ENCODE peak calls at places on chromosomes 4 and X, in seven cellular contexts. Z is GM23338, D is ovary, R is heart right ventricle, Y is fibroblast of the aortic adventitia, O is heart left ventricle, C is choroid plexus epithelial cell. J is an unnamed sample.

GRCh38 chr4:140071806-140072205 is 82.2 kb downstream of the MAML3 start:
- DNase-seq in Z (no peak), D (no peak), R (no peak), Y (peak), O (peak), C (peak), J (peak)

GRCh38 chrX:107673933-107674479 is 45.7 kb downstream of the PRPS1 start:
- DNase-seq in Z (peak), D (peak), R (peak), Y (no peak), O (peak), C (peak), J (peak)

GRCh38 chrX:41909068-41909467 is 14.3 kb downstream of the CASK start:
- DNase-seq in Z (no peak), D (no peak), R (no peak), Y (no peak), O (no peak), C (no peak), J (no peak)

GRCh38 chr4:115687356-115687755 is 573.9 kb upstream of the NDST4 start:
- DNase-seq in Z (no peak), D (no peak), R (no peak), Y (no peak), O (no peak), C (no peak), J (no peak)

GRCh38 chr4:161350946-161351345 is 812.9 kb downstream of the FSTL5 start:
- DNase-seq in Z (no peak), D (no peak), R (no peak), Y (no peak), O (no peak), C (no peak), J (no peak)

GRCh38 chr4:153228512-153229145 is 24.4 kb downstream of the TRIM2 start:
- DNase-seq in Z (no peak), D (no peak), R (no peak), Y (no peak), O (no peak), C (no peak), J (no peak)

GRCh38 chr4:140595065-140595464 is 26.3 kb upstream of the UCP1 start:
- DNase-seq in Z (peak), D (no peak), R (no peak), Y (peak), O (no peak), C (peak), J (peak)

GRCh38 chrX:9374537-9374936 is 90.3 kb upstream of the TBL1X start:
- DNase-seq in Z (no peak), D (no peak), R (no peak), Y (no peak), O (no peak), C (peak), J (no peak)

GRCh38 chrX:37685452-37686347 is at the start of gene XK:
- DNase-seq in Z (peak), D (peak), R (peak), Y (peak), O (peak), C (peak), J (peak)

GRCh38 chrX:19557816-19558215 is 42.5 kb upstream of the MAP3K15 start:
- DNase-seq in Z (no peak), D (no peak), R (no peak), Y (no peak), O (no peak), C (no peak), J (peak)

GRCh38 chrX:102155806-102156179 is at the start of gene BEX5:
- DNase-seq in Z (peak), D (peak), R (peak), Y (no peak), O (peak), C (peak), J (peak)

GRCh38 chr4:26737385-26737784 is 123.3 kb upstream of the STIM2 start:
- DNase-seq in Z (no peak), D (no peak), R (no peak), Y (no peak), O (no peak), C (no peak), J (no peak)

GRCh38 chrX:45479835-45480422 is 279.3 kb upstream of the DIPK2B start:
- DNase-seq in Z (no peak), D (no peak), R (no peak), Y (peak), O (no peak), C (peak), J (peak)

GRCh38 chrX:94743478-94743877 is 1069.5 kb downstream of the FAM133A start:
- DNase-seq in Z (no peak), D (no peak), R (no peak), Y (no peak), O (no peak), C (no peak), J (no peak)

GRCh38 chrX:54891573-54891972 is 29.1 kb upstream of the TRO start:
- DNase-seq in Z (peak), D (no peak), R (no peak), Y (peak), O (no peak), C (peak), J (peak)

GRCh38 chr4:113476800-113477199 is 284.7 kb downstream of the CAMK2D start:
- DNase-seq in Z (no peak), D (no peak), R (no peak), Y (peak), O (no peak), C (no peak), J (peak)

GRCh38 chr4:153072661-153073060 is 131.6 kb upstream of the TRIM2 start:
- DNase-seq in Z (no peak), D (no peak), R (no peak), Y (no peak), O (no peak), C (no peak), J (no peak)

GRCh38 chrX:153649178-153649914 is 2.3 kb downstream of the DUSP9 start:
- DNase-seq in Z (peak), D (peak), R (peak), Y (peak), O (no peak), C (no peak), J (no peak)

GRCh38 chr4:1194028-1194900 is 21.9 kb upstream of the SPON2 start:
- DNase-seq in Z (peak), D (peak), R (peak), Y (peak), O (peak), C (peak), J (peak)

GRCh38 chr4:62709618-62710252 is 1509.6 kb downstream of the ADGRL3 start:
- DNase-seq in Z (peak), D (no peak), R (no peak), Y (peak), O (no peak), C (peak), J (peak)

GRCh38 chr4:128364565-128364964 is 77.0 kb upstream of the PGRMC2 start:
- DNase-seq in Z (no peak), D (no peak), R (no peak), Y (peak), O (no peak), C (no peak), J (peak)

GRCh38 chr4:128371004-128371777 is 83.6 kb upstream of the PGRMC2 start:
- DNase-seq in Z (no peak), D (no peak), R (no peak), Y (peak), O (no peak), C (no peak), J (peak)

GRCh38 chr4:128363966-128364365 is 76.4 kb upstream of the PGRMC2 start:
- DNase-seq in Z (no peak), D (no peak), R (no peak), Y (no peak), O (no peak), C (no peak), J (no peak)

GRCh38 chr4:128362760-128363159 is 75.1 kb upstream of the PGRMC2 start:
- DNase-seq in Z (peak), D (no peak), R (no peak), Y (no peak), O (no peak), C (no peak), J (no peak)

GRCh38 chr4:128366212-128366611 is 78.6 kb upstream of the PGRMC2 start:
- DNase-seq in Z (no peak), D (no peak), R (no peak), Y (no peak), O (no peak), C (no peak), J (no peak)
- H3K4me3 ChIP-seq in Z (no peak), D (no peak), R (no peak), Y (no peak), O (no peak), C (no peak), J (no peak)

DNA sequence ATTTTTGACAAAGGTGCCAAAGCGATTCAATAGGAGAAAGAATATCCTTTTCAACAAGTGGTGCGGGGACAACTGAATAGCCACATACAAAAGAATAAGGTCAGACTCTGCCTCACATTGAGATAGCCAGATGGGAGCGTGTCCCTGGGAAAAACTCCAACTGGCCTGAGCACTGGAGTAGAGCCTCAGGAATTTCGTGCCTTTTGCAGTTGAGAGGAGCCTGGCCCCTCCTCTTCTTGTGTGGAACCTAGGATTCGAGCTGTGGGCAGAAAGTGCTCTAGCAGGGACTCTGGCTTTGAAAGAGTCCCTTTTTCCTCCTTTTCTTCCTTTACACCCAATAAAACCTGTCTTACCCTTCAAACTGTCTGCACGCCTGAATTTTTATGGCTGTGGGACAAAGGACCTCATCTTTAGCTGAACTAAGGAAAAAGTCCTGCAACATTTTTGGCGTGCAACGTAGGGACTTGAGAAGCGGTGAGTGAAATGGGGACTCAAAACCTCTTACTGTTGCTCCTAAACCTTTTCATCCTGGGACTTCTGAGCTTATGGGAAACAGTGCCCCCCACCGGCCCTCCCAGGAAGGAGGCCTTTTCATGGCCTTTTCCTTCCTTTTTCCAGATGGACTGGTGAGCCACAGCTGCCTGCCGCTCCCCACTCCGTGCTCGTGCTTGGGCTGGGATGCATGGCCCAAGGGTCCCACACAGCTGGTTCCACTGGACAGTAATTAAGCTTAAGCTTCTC is 68.6 kb downstream of the BMP15 start:
- DNase-seq in Z (peak), D (no peak), R (no peak), Y (no peak), O (peak), C (no peak), J (no peak)
- TF ChIP-seq CTCF in Z (peak), D (no peak), R (no peak), Y (no peak), O (no peak), C (no peak), J (peak)

DNA sequence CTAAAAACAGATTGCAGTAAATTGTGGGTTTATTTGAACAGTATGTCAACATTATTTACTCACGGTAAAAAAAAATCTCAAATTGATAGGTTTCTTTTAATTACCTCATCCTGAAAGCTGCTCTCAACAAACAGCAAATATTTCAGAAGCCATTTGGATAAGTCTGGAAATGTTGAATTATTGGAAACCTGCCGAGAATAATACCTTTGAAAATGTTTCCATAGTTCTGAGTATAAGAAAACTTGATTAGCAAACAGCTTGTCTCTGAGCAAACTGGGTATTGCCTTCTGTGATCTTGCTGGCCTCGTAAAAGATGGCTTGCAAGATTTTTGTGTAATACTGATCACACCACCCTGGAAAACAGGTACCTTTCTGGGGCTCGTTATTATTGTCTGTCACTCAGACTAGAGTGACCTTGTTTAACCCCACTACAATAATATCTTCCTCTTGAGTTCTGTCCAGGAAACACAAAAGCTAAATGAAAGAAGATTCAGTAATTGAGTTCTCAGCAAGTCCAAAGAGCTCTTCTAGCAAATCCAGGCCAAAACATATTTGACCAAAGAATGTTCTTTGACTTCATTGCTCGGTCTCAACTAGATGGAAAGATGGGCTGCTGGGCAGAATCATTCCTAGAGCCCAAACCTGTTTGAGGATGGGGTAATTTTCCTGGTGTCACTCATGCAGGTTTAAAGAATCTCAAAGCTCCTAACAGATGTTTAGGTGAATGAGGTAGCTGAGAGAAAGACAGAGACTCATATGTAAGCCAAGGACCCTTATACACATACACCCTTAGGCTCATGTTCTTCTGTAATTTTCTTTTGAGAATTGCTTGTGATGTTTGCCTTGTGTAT is 255.6 kb upstream of the JADE1 start:
- DNase-seq in Z (no peak), D (no peak), R (no peak), Y (no peak), O (no peak), C (peak), J (no peak)
- H3K4me3 ChIP-seq in Z (no peak), D (peak), R (peak), Y (peak), O (peak), C (peak), J (no peak)

GRCh38 chrX:121581885-121582284 is 534.5 kb downstream of the GLUD2 start:
- DNase-seq in Z (no peak), D (no peak), R (no peak), Y (no peak), O (no peak), C (peak), J (no peak)

DNA sequence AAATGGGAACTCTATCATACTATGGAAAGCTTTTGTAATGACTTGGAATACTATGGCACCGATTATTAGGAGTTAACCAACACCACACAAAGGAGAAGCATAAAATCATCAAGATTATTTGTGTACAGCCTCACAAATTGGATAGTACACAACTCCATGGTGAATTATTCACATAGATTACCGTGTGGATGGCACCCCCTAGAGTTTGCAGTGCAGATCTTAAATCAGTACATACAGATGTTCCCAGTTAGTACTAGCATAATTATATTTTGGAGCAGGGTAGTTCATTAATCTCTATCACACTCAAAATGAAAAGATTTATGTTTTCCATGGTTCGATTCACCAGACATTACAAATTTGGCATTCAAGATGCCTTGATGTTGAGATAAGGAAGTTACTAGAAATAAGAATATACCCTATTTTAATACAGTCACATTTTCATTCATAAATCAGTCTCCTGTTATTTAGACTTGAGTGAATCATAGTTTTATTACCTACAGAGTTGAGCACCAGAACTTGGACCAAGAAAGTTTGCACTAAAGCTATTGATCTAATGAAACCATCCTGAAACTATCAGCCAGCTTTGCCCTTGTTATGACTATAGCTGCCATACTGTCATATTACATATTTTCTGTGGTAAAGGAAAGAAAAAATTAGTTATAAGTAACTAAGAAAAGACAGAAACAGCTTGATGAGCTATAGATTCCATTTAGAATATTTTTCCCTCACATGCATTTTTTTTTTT is 531.8 kb downstream of the GLUD2 start:
- DNase-seq in Z (peak), D (no peak), R (no peak), Y (peak), O (no peak), C (peak), J (peak)
- TF ChIP-seq CTCF in Z (peak), D (no peak), R (no peak), Y (peak), O (no peak), C (peak), J (peak)

GRCh38 chr4:118867311-118868067 is 21.2 kb upstream of the SYNPO2 start:
- DNase-seq in Z (no peak), D (no peak), R (no peak), Y (peak), O (no peak), C (no peak), J (peak)
- H3K4me3 ChIP-seq in Z (no peak), D (no peak), R (no peak), Y (no peak), O (no peak), C (no peak), J (no peak)

DNA sequence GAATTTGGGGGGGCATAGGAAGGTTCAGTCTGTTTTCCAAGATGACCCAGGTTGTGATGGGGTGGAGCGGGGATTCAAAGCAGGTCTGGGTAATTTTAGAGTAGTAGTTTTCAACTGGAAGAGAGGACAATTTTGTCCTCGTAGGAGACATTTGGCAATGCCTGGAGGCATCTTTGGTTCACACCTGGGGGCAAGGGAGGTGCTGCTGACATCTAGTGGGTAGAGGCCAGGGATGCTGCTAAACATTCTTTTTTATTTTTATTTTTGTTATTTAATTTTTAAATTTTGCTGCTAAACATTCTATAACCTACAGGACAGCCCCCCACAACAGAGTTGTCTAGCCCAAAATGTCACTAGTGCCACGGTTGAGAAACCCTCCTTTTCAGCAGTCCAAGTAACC is 1.9 kb downstream of the RAB9A start:
- DNase-seq in Z (no peak), D (no peak), R (no peak), Y (no peak), O (no peak), C (no peak), J (peak)
- TF ChIP-seq CTCF in Z (no peak), D (no peak), R (no peak), Y (peak), O (no peak), C (peak), J (peak)

GRCh38 chrX:149472620-149473019 is 32.5 kb downstream of the IDS start:
- DNase-seq in Z (no peak), D (no peak), R (no peak), Y (no peak), O (no peak), C (no peak), J (no peak)

GRCh38 chrX:149473092-149473491 is 32.0 kb downstream of the IDS start:
- DNase-seq in Z (no peak), D (no peak), R (no peak), Y (no peak), O (no peak), C (no peak), J (no peak)

GRCh38 chrX:149469406-149469805 is 35.7 kb downstream of the IDS start:
- DNase-seq in Z (no peak), D (no peak), R (no peak), Y (no peak), O (no peak), C (no peak), J (no peak)

GRCh38 chrX:149473966-149474365 is 31.1 kb downstream of the IDS start:
- DNase-seq in Z (no peak), D (no peak), R (no peak), Y (no peak), O (no peak), C (no peak), J (no peak)

GRCh38 chrX:149470960-149471359 is 34.1 kb downstream of the IDS start:
- DNase-seq in Z (peak), D (peak), R (peak), Y (peak), O (peak), C (peak), J (peak)
- H3K4me3 ChIP-seq in Z (no peak), D (no peak), R (no peak), Y (peak), O (no peak), C (peak), J (no peak)

GRCh38 chr4:100736651-100737450 is 219.0 kb upstream of the EMCN start:
- DNase-seq in Z (no peak), D (no peak), R (no peak), Y (peak), O (peak), C (peak), J (peak)

GRCh38 chr4:100738388-100739165 is 220.8 kb upstream of the EMCN start:
- DNase-seq in Z (no peak), D (no peak), R (no peak), Y (peak), O (peak), C (peak), J (peak)

GRCh38 chr4:100746141-100746540 is 228.3 kb upstream of the EMCN start:
- DNase-seq in Z (no peak), D (no peak), R (no peak), Y (no peak), O (no peak), C (no peak), J (no peak)

DNA sequence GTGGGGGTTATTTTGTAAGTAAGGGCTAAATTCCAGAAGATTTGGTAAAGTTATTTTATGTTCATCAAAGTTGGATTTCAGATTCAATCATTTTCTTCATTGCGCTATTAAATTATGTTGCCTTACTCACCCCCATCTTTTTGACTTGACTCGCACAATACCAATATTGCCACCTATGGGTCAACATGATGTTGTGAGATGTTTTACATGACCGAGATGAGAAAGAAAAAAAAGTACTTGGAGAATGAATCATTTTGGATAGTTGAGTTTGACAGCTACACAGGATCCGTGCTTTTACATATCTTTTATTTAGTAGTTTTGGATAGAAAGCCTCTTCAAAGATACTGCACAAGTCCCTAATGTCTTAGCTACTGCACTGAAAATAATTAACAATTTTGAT is 224.2 kb upstream of the EMCN start:
- DNase-seq in Z (peak), D (no peak), R (no peak), Y (peak), O (peak), C (peak), J (peak)
- TF ChIP-seq CTCF in Z (peak), D (no peak), R (peak), Y (peak), O (peak), C (peak), J (peak)

GRCh38 chrX:33204889-33205288 is 6.5 kb downstream of the DMD start:
- DNase-seq in Z (no peak), D (no peak), R (no peak), Y (peak), O (no peak), C (peak), J (peak)
- H3K4me3 ChIP-seq in Z (no peak), D (no peak), R (no peak), Y (no peak), O (peak), C (peak), J (no peak)